ENCODE peak calls at places on chromosome 16, in ten cellular contexts. V is H9; S is lung; D is body of pancreas; Z is T follicular helper cell; U is activated CD4-positive, alpha-beta T cell treated with anti-CD3 and anti-CD28 coated beads, Interleukin-2, amount 10 ng/mL, durations not matched to agents 24 days and 14 days; X is naive thymus-derived CD4-positive, alpha-beta T cell; K is NCI-H1436 treated with DMSO at 0.1 percent for 48 hours; O is NCI-H82; M is cardiac septum. T is an unnamed sample.
A peak's percentile ranks its signal among the peaks of the same experiment; 100 is the strongest.

GRCh38 chr16:14302399-14303181 is 231.5 kb downstream of the MRTFB start:
- DNase-seq in D (peak; percentile 16), U (peak; percentile 65), X (no peak), M (no peak), V (peak; percentile 49), K (no peak), Z (no peak), S (no peak), O (peak; percentile 57), T (peak; percentile 60)

GRCh38 chr16:60073376-60073775 is 1339.3 kb upstream of the GOT2 start:
- DNase-seq in D (no peak), Z (no peak), M (no peak), U (no peak), O (no peak), K (no peak), S (no peak), X (no peak), V (no peak), T (no peak)

GRCh38 chr16:2919511-2920255 is 8.0 kb downstream of the FLYWCH1 start:
- DNase-seq in S (peak; percentile 60), Z (peak; percentile 45), M (no peak), V (peak; percentile 59), K (no peak), X (peak; percentile 55), U (peak; percentile 91), D (peak; percentile 60), O (peak; percentile 81), T (peak; percentile 54)

GRCh38 chr16:75382611-75383010 is 50.7 kb downstream of the CFDP1 start:
- DNase-seq in K (no peak), O (no peak), M (no peak), X (no peak), U (no peak), Z (no peak), S (no peak), V (no peak), D (no peak), T (no peak)

GRCh38 chr16:15653227-15653626 is 3.2 kb downstream of the NDE1 start:
- DNase-seq in K (no peak), O (no peak), U (no peak), D (no peak), M (no peak), V (no peak), X (no peak), Z (no peak), S (no peak), T (no peak)

GRCh38 chr16:86597880-86598606 is 19.7 kb downstream of the FOXL1 start:
- DNase-seq in Z (no peak), U (no peak), S (no peak), O (no peak), V (no peak), X (no peak), M (no peak), K (no peak), D (no peak), T (no peak)

GRCh38 chr16:27242868-27243590 is 25.5 kb downstream of the NSMCE1 start:
- DNase-seq in D (peak; percentile 60), Z (no peak), K (no peak), O (no peak), V (peak; percentile 36), U (peak; percentile 78), X (peak; percentile 28), M (no peak), S (no peak), T (no peak)

GRCh38 chr16:53899471-53899870 is 195.5 kb downstream of the FTO start:
- DNase-seq in K (no peak), V (no peak), S (no peak), D (no peak), O (no peak), Z (no peak), M (no peak), U (no peak), X (no peak), T (no peak)

GRCh38 chr16:67531247-67531646 is 2.6 kb downstream of the RIPOR1 start:
- DNase-seq in S (no peak), M (peak; percentile 86), X (no peak), D (peak; percentile 53), U (no peak), K (no peak), O (no peak), V (no peak), Z (no peak), T (no peak)

GRCh38 chr16:66617010-66617434 is 12.5 kb downstream of the CMTM3 start:
- DNase-seq in V (no peak), Z (no peak), D (no peak), X (no peak), M (no peak), U (no peak), S (no peak), K (no peak), O (no peak), T (no peak)

GRCh38 chr16:68740628-68741346 is 3.7 kb downstream of the CDH1 start:
- DNase-seq in X (no peak), V (no peak), U (no peak), M (no peak), S (no peak), Z (no peak), K (no peak), O (no peak), D (no peak), T (no peak)

GRCh38 chr16:14331020-14331419 is 259.9 kb downstream of the MRTFB start:
- DNase-seq in D (no peak), Z (no peak), S (no peak), K (no peak), O (no peak), M (no peak), U (no peak), X (no peak), V (no peak), T (no peak)

GRCh38 chr16:51445250-51445649 is 294.2 kb upstream of the SALL1 start:
- DNase-seq in V (no peak), K (no peak), Z (no peak), X (no peak), S (no peak), M (no peak), U (no peak), O (no peak), D (no peak), T (no peak)

GRCh38 chr16:56737539-56737938 is 7.6 kb downstream of the NUP93 start:
- DNase-seq in O (no peak), K (no peak), S (no peak), Z (no peak), V (no peak), U (no peak), D (no peak), M (no peak), X (no peak), T (no peak)

GRCh38 chr16:4016648-4017047 is 99.6 kb downstream of the ADCY9 start:
- DNase-seq in U (no peak), X (no peak), Z (no peak), K (no peak), S (no peak), V (no peak), D (no peak), M (no peak), O (no peak), T (no peak)

GRCh38 chr16:77191259-77191969 is 424 bp downstream of the MON1B start:
- DNase-seq in O (peak; percentile 18), X (no peak), V (no peak), K (no peak), Z (peak; percentile 14), S (peak; percentile 46), U (no peak), D (peak; percentile 33), M (no peak), T (peak; percentile 44)

GRCh38 chr16:85626191-85626951 is 13.2 kb downstream of the GSE1 start:
- DNase-seq in U (no peak), V (peak; percentile 62), M (no peak), X (no peak), K (no peak), D (no peak), Z (no peak), O (peak; percentile 93), S (no peak), T (no peak)

GRCh38 chr16:353404-354285 is 1.1 kb upstream of the AXIN1 start:
- DNase-seq in M (no peak), Z (no peak), K (no peak), O (no peak), V (no peak), D (no peak), S (no peak), U (no peak), X (no peak), T (no peak)

GRCh38 chr16:16140537-16140936 is 82.8 kb downstream of the ABCC6 start:
- DNase-seq in X (no peak), S (no peak), Z (no peak), K (no peak), U (no peak), D (no peak), V (no peak), M (no peak), O (no peak), T (no peak)

GRCh38 chr16:24729967-24730815 is 740 bp downstream of the TNRC6A start:
- DNase-seq in X (no peak), M (no peak), D (peak; percentile 20), Z (peak; percentile 30), V (no peak), K (no peak), O (peak; percentile 42), S (no peak), U (no peak), T (peak; percentile 52)

GRCh38 chr16:87252269-87252970 is 64.8 kb downstream of the C16orf95 start:
- DNase-seq in U (no peak), Z (no peak), O (no peak), S (no peak), K (no peak), X (no peak), V (no peak), M (no peak), D (no peak), T (no peak)

GRCh38 chr16:77937473-77938195 is 84.7 kb upstream of the CLEC3A start:
- DNase-seq in S (no peak), U (no peak), O (no peak), X (no peak), V (no peak), M (no peak), K (no peak), D (no peak), Z (no peak), T (no peak)

GRCh38 chr16:70746040-70746707 is 54.8 kb downstream of the VAC14 start:
- DNase-seq in K (no peak), X (no peak), V (no peak), U (no peak), M (no peak), D (peak; percentile 87), O (no peak), Z (no peak), S (peak; percentile 84), T (peak; percentile 95)

GRCh38 chr16:4370570-4371480 is 823 bp upstream of the VASN start:
- DNase-seq in X (no peak), K (no peak), D (peak; percentile 65), S (peak; percentile 67), O (peak; percentile 41), M (peak; percentile 85), V (no peak), Z (no peak), U (no peak), T (peak; percentile 62)

GRCh38 chr16:84916850-84917249 is 94.5 kb downstream of the ZDHHC7 start:
- DNase-seq in U (no peak), D (no peak), O (peak; percentile 12), X (no peak), M (no peak), S (no peak), K (no peak), V (no peak), Z (no peak), T (no peak)

GRCh38 chr16:65070831-65071230 is 51.0 kb downstream of the CDH11 start:
- DNase-seq in V (peak; percentile 56), U (no peak), M (no peak), Z (no peak), D (peak; percentile 69), K (no peak), O (no peak), S (peak; percentile 43), X (no peak), T (peak; percentile 28)

GRCh38 chr16:50680907-50681885 is at the start of gene SNX20:
- DNase-seq in K (no peak), X (peak; percentile 77), S (no peak), U (peak; percentile 87), D (peak; percentile 48), Z (peak; percentile 59), O (no peak), V (no peak), M (peak; percentile 88), T (no peak)

GRCh38 chr16:58198022-58198683 is at the start of gene CSNK2A2:
- DNase-seq in M (peak; percentile 77), Z (peak; percentile 57), X (peak; percentile 49), V (peak; percentile 54), U (peak; percentile 91), K (no peak), S (peak; percentile 72), D (peak; percentile 78), O (peak; percentile 80), T (peak; percentile 78)